ENCODE peak calls at places on chromosomes 1 and 21, in six cellular contexts. D is testis; Y is DND-41; K is suprapubic skin; U is naive thymus-derived CD4-positive, alpha-beta T cell; N is psoas muscle. B is an unnamed sample. For H3K27me3 and H3K36me3, the result is how much of the 10 kb centered on the place peaks cover.

GRCh38 chr1:19164274-19165015 is 45.6 kb downstream of the UBR4 start:
- DNase-seq in N (no peak), D (no peak), Y (no peak), U (no peak), K (no peak), B (no peak)

GRCh38 chr1:2804628-2805351 is 3.3 kb upstream of the TTC34 start:
- DNase-seq in U (no peak), K (peak), Y (no peak), N (peak), D (no peak), B (no peak)

GRCh38 chr1:183195146-183195571 is 9.1 kb downstream of the LAMC2 start:
- DNase-seq in K (no peak), N (no peak), Y (no peak), U (no peak), D (no peak), B (no peak)

GRCh38 chr1:53754484-53755312 is 15.7 kb upstream of the GLIS1 start:
- DNase-seq in U (no peak), D (peak), K (no peak), Y (peak), N (no peak), B (peak)

GRCh38 chr21:19941626-19942025 is 1056.6 kb upstream of the NCAM2 start:
- DNase-seq in N (no peak), Y (no peak), U (no peak), D (no peak), K (no peak), B (no peak)

GRCh38 chr1:9338354-9339250 is 45.9 kb downstream of the SPSB1 start:
- DNase-seq in K (no peak), U (no peak), D (peak), Y (no peak), N (no peak), B (no peak)

GRCh38 chr1:101365881-101366280 is 129.1 kb downstream of the S1PR1 start:
- DNase-seq in K (no peak), Y (no peak), U (no peak), D (no peak), N (no peak), B (no peak)

GRCh38 chr1:221648201-221648600 is 93.7 kb downstream of the DUSP10 start:
- DNase-seq in U (no peak), Y (no peak), N (no peak), K (no peak), D (no peak), B (no peak)

GRCh38 chr1:153387001-153387400 is 3.9 kb downstream of the S100A8 start:
- DNase-seq in N (no peak), U (no peak), Y (no peak), K (no peak), D (no peak), B (no peak)

GRCh38 chr1:12249181-12249580 is 19.4 kb downstream of the VPS13D start:
- DNase-seq in N (no peak), Y (no peak), D (no peak), K (no peak), U (no peak), B (no peak)

GRCh38 chr1:83999316-83999819 is 436 bp upstream of the TTLL7 start:
- DNase-seq in Y (no peak), U (peak), N (peak), K (no peak), D (peak), B (peak)

GRCh38 chr21:36254106-36254941 is 65.7 kb upstream of the MORC3 start:
- DNase-seq in N (no peak), Y (no peak), K (no peak), D (no peak), U (no peak), B (peak)

GRCh38 chr21:45718413-45718812 is 74.9 kb downstream of the PCBP3 start:
- DNase-seq in U (no peak), Y (no peak), N (no peak), D (no peak), K (no peak), B (no peak)

GRCh38 chr1:246005067-246005466 is 502.0 kb downstream of the SMYD3 start:
- DNase-seq in K (no peak), U (no peak), N (no peak), Y (no peak), D (no peak), B (no peak)

GRCh38 chr1:48422009-48422408 is 50.0 kb downstream of the SPATA6 start:
- DNase-seq in D (no peak), U (no peak), K (no peak), N (no peak), Y (no peak), B (no peak)

GRCh38 chr1:245288796-245289195 is 134.0 kb downstream of the KIF26B start:
- DNase-seq in Y (no peak), U (no peak), N (no peak), D (no peak), K (no peak), B (no peak)

GRCh38 chr1:165717918-165718515 is 19.7 kb upstream of the ALDH9A1 start:
- DNase-seq in N (no peak), D (peak), Y (peak), K (no peak), U (peak), B (peak)

GRCh38 chr1:52532732-52533327 is 20.1 kb downstream of the TUT4 start:
- DNase-seq in N (no peak), Y (no peak), K (no peak), D (no peak), U (no peak), B (no peak)

GRCh38 chr1:223363856-223364684 is at the start of gene SUSD4:
- DNase-seq in Y (peak), U (peak), K (no peak), D (peak), N (peak), B (peak)

GRCh38 chr1:43431676-43432075 is 22.1 kb downstream of the HYI start:
- DNase-seq in D (no peak), N (no peak), U (no peak), K (peak), Y (no peak), B (no peak)

GRCh38 chr1:234994411-234995295 is 134.0 kb downstream of the TOMM20 start:
- DNase-seq in K (no peak), Y (no peak), D (no peak), N (no peak), U (no peak), B (no peak)

GRCh38 chr1:235302143-235302542 is 25.8 kb downstream of the ARID4B start:
- DNase-seq in D (no peak), U (no peak), N (no peak), K (no peak), Y (no peak), B (no peak)

GRCh38 chr1:145690587-145691558 is 16.3 kb downstream of the PDZK1 start:
- DNase-seq in Y (peak), K (no peak), D (no peak), N (peak), U (peak), B (no peak)

GRCh38 chr1:67682659-67683197 is 2.3 kb upstream of the GADD45A start:
- DNase-seq in N (no peak), K (no peak), D (no peak), Y (no peak), U (no peak), B (no peak)

GRCh38 chr1:112818990-112819689 is 104.0 kb upstream of the PPM1J start:
- DNase-seq in K (no peak), N (no peak), D (peak), U (no peak), Y (no peak), B (no peak)

GRCh38 chr1:223211323-223211985 is 68.4 kb upstream of the TLR5 start:
- DNase-seq in Y (no peak), U (no peak), N (no peak), D (no peak), K (peak), B (no peak)

GRCh38 chr21:17270234-17270633 is 242.6 kb upstream of the CXADR start:
- DNase-seq in K (no peak), U (no peak), N (peak), Y (peak), D (peak), B (no peak)

GRCh38 chr21:32329331-32329730 is 30.7 kb downstream of the MRAP start:
- DNase-seq in D (no peak), K (peak), Y (no peak), N (peak), U (no peak), B (no peak)

DNA sequence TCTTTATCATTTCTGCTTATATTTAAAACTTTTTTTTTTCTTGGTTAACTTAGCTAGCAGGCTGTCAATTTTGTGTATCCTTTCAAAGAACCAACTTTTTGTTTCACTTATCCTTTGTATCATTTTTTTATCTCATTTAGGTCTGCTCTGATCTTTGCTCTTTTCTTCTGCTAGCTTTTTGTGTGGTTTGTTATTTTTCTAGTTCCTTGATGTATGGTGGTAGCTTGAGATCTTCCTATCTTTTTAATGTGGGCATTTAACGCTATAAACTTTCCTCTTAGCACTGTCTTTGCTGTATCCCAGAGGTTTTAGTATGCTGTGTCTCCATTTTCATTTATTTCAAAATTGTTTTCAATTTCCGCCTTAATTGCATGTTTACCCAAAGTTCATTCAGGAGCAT is 36.5 kb downstream of the FOXJ3 start:
- DNase-seq in Y (no peak), U (peak), K (no peak), N (no peak), D (no peak), B (no peak)
- H3K27me3 ChIP-seq in Y (under half), U (under half), K (under half), N (under half), D (under half), B (under half)

GRCh38 chr1:117608213-117608612 is 2.4 kb downstream of the TENT5C start:
- DNase-seq in D (no peak), U (no peak), Y (no peak), K (no peak), N (no peak), B (no peak)
- H3K27ac ChIP-seq in D (no peak), U (no peak), Y (peak), K (no peak), N (peak), B (no peak)

GRCh38 chr1:197170538-197170937 is 24.1 kb upstream of the ASPM start:
- DNase-seq in N (no peak), D (no peak), K (no peak), Y (no peak), U (no peak), B (no peak)

GRCh38 chr1:197174818-197175217 is 28.3 kb upstream of the ASPM start:
- DNase-seq in Y (no peak), U (no peak), D (no peak), K (no peak), N (no peak), B (no peak)

GRCh38 chr1:197178998-197179397 is 32.5 kb upstream of the ASPM start:
- DNase-seq in N (no peak), U (no peak), D (no peak), Y (no peak), K (no peak), B (no peak)

GRCh38 chr1:197171531-197171930 is 25.1 kb upstream of the ASPM start:
- DNase-seq in U (no peak), Y (no peak), D (no peak), K (no peak), N (no peak), B (no peak)

GRCh38 chr1:197173571-197174482 is 27.4 kb upstream of the ASPM start:
- DNase-seq in U (no peak), N (no peak), D (no peak), Y (no peak), K (no peak), B (no peak)
- H3K36me3 ChIP-seq in U (under half), N (under half), D (under half), Y (half or more), K (half or more), B (under half)

DNA sequence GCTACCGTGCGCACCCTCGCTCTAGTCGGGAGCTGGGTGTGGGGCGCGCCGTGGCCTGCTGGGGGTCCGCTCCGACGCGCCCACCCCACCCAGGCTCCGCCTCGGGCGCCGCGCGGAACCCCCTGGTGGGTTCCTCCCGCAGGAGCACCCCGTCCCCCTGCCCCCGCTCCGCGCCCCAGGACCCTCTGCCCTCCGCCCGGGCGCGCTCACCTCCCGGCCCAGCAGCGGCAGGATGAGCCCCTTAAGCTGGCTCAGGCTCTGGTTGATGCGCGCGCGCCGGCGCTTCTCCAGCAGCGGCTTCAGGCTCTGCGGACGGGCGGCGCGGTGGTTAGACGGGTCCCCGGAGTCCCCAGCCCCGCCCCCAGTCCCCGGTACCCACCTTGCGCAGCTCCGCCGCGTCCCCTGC is 319 bp downstream of the HES2 start:
- DNase-seq in N (no peak), Y (no peak), U (no peak), K (no peak), D (no peak), B (no peak)
- H3K27me3 ChIP-seq in N (half or more), Y (under half), U (under half), K (half or more), D (under half), B (under half)

B was measured in WERI-Rb-1.